ENCODE peak calls at places on chromosome 10, in seven cellular contexts. X, W, S, T, M, C and U are unnamed samples.

GRCh38 chr10:101291254-101292193 is 62.3 kb upstream of the LBX1 start:
- DNase-seq in X (peak; percentile 55), T (peak; percentile 63), M (no peak), W (no peak), S (peak; percentile 39), C (peak; percentile 36), U (no peak)

GRCh38 chr10:93753621-93754250 is 4.0 kb upstream of the LGI1 start:
- DNase-seq in S (no peak), M (no peak), T (no peak), C (no peak), X (no peak), W (no peak), U (no peak)

GRCh38 chr10:104304927-104305326 is 33.3 kb downstream of the ITPRIP start:
- DNase-seq in T (no peak), C (no peak), S (no peak), M (no peak), X (no peak), W (no peak), U (no peak)

GRCh38 chr10:35447693-35448407 is 111.5 kb downstream of the CCNY start:
- DNase-seq in C (peak; percentile 35), T (no peak), S (peak; percentile 91), X (no peak), M (no peak), W (peak; percentile 67), U (peak; percentile 4)

GRCh38 chr10:76333331-76333730 is 901.9 kb downstream of the LRMDA start:
- DNase-seq in M (no peak), T (no peak), C (no peak), S (no peak), X (no peak), W (no peak), U (no peak)

GRCh38 chr10:7956508-7956907 is 98.0 kb upstream of the GATA3 start:
- DNase-seq in T (no peak), X (no peak), C (no peak), S (peak; percentile 85), M (no peak), W (peak; percentile 57), U (no peak)

GRCh38 chr10:108362956-108363355 is 1198.5 kb upstream of the SORCS1 start:
- DNase-seq in X (no peak), T (no peak), C (no peak), S (no peak), M (no peak), W (no peak), U (no peak)

GRCh38 chr10:121526801-121527221 is 71.4 kb downstream of the FGFR2 start:
- DNase-seq in M (no peak), C (no peak), X (no peak), W (no peak), T (no peak), S (no peak), U (no peak)

GRCh38 chr10:72265925-72266865 is 7.5 kb upstream of the DDIT4 start:
- DNase-seq in X (no peak), C (no peak), S (no peak), T (no peak), W (no peak), M (no peak), U (no peak)

GRCh38 chr10:10785627-10786333 is 231.9 kb upstream of the CELF2 start:
- DNase-seq in X (no peak), C (no peak), W (peak; percentile 27), M (no peak), T (no peak), S (peak; percentile 83), U (no peak)

GRCh38 chr10:124681091-124681490 is 63.1 kb downstream of the FAM53B start:
- DNase-seq in W (no peak), M (no peak), S (no peak), C (no peak), X (peak; percentile 7), T (no peak), U (no peak)

GRCh38 chr10:71260622-71261325 is 48.4 kb downstream of the UNC5B start:
- DNase-seq in W (peak; percentile 78), M (no peak), C (no peak), T (peak; percentile 52), X (no peak), S (peak; percentile 95), U (no peak)

GRCh38 chr10:61863981-61864380 is 37.5 kb upstream of the ARID5B start:
- DNase-seq in W (no peak), T (no peak), S (no peak), C (no peak), X (no peak), M (no peak), U (no peak)

GRCh38 chr10:24385776-24386175 is 176.8 kb downstream of the KIAA1217 start:
- DNase-seq in M (no peak), W (peak; percentile 57), T (no peak), S (peak; percentile 92), C (no peak), X (no peak), U (no peak)

GRCh38 chr10:16184911-16185310 is 251.9 kb upstream of the PTER start:
- DNase-seq in T (no peak), X (no peak), C (no peak), W (no peak), M (no peak), S (no peak), U (no peak)

GRCh38 chr10:14684363-14684762 is 90.3 kb downstream of the FAM107B start:
- DNase-seq in X (no peak), C (no peak), W (no peak), T (no peak), M (no peak), S (peak; percentile 42), U (no peak)

DNA sequence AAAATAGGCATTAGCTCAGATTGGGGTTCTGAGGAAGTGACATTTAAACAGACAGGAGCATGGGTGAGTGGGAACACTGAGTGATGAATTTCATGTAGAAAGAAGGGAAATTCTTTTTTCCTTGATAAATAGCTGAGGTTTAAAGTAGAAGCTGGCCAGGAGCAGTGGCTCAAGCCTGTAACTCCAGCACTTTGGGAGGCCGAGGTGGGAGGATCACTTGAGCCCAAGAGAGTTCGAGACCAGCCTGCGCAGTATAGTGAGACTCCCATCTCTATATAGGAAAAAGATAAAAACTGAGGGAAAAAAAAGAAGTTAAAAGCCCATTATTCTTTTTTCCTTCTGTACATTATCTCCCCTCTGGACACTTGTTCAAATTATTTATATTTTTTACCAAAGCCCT is 9.1 kb downstream of the HNRNPF start:
- DNase-seq in X (no peak), S (no peak), W (no peak), T (no peak), M (no peak), C (no peak), U (no peak)
- H3K27ac ChIP-seq in X (peak overlapping the region; percentile 98), S (no peak overlapping the region), W (no peak overlapping the region), T (no peak overlapping the region), M (peak overlapping the region; percentile 13), C (no peak overlapping the region), U (peak overlapping the region; percentile 95)

GRCh38 chr10:33329178-33329577 is 5.3 kb downstream of the NRP1 start:
- DNase-seq in M (no peak), C (no peak), X (no peak), T (no peak), S (no peak), W (no peak), U (no peak)

GRCh38 chr10:33328253-33328652 is 6.2 kb downstream of the NRP1 start:
- DNase-seq in X (no peak), S (no peak), W (no peak), M (no peak), T (no peak), C (no peak), U (no peak)

GRCh38 chr10:33326897-33327296 is 7.6 kb downstream of the NRP1 start:
- DNase-seq in C (no peak), W (no peak), X (no peak), T (no peak), M (no peak), S (peak; percentile 36), U (no peak)

GRCh38 chr10:33325929-33326328 is 8.5 kb downstream of the NRP1 start:
- DNase-seq in S (no peak), W (no peak), T (no peak), X (no peak), C (no peak), M (no peak), U (no peak)

DNA sequence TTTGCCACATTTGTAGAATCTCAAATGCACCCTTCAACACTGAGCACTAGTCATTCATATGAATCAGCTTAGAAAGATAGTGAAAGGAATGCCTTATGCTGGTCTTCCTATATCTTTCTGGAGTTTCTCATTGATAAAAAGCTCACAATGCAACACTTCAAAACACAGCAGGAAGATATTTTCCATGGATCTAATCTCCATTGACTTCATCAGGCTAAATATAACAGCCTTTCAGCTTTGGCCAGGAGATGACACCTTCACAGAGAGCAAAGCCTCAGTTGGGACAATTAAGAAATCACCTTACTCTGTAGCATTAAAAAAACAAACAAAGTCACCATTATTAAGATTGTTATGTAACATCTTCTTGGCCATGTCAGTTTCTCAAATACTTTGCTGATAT is 6.7 kb downstream of the NRP1 start:
- DNase-seq in M (no peak), T (no peak), S (peak; percentile 38), C (no peak), W (no peak), X (no peak), U (no peak)
- H3K4me3 ChIP-seq in M (no peak overlapping the region), T (peak overlapping the region; percentile 82), S (peak overlapping the region; percentile 4), C (no peak overlapping the region), W (no peak overlapping the region), X (no peak overlapping the region), U (no peak overlapping the region)

GRCh38 chr10:17989908-17990767 is 38.4 kb downstream of the SLC39A12 start:
- DNase-seq in W (peak; percentile 84), S (peak; percentile 45), T (no peak), M (no peak), C (no peak), X (no peak), U (no peak)
- H3K27ac ChIP-seq in W (no peak overlapping the region), S (no peak overlapping the region), T (no peak overlapping the region), M (no peak overlapping the region), C (no peak overlapping the region), X (no peak overlapping the region), U (no peak overlapping the region)

GRCh38 chr10:60282771-60283353 is 106.8 kb downstream of the ANK3 start:
- DNase-seq in S (peak; percentile 38), T (no peak), W (peak; percentile 58), M (no peak), X (no peak), C (no peak), U (no peak)
- H3K4me3 ChIP-seq in S (no peak overlapping the region), T (no peak overlapping the region), W (no peak overlapping the region), M (no peak overlapping the region), X (no peak overlapping the region), C (no peak overlapping the region), U (no peak overlapping the region)

GRCh38 chr10:114682532-114682931 is 24.5 kb upstream of the ABLIM1 start:
- DNase-seq in T (no peak), S (peak; percentile 27), C (no peak), X (no peak), W (no peak), M (no peak), U (no peak)
- H3K27ac ChIP-seq in T (peak overlapping the region; percentile 91), S (no peak overlapping the region), C (peak overlapping the region; percentile 19), X (peak overlapping the region; percentile 98), W (no peak overlapping the region), M (peak overlapping the region; percentile 84), U (no peak overlapping the region)

GRCh38 chr10:3106908-3107425 is 39.6 kb downstream of the PFKP start:
- DNase-seq in X (no peak), S (peak; percentile 32), C (no peak), M (no peak), W (no peak), T (no peak), U (no peak)
- H3K4me3 ChIP-seq in X (no peak overlapping the region), S (no peak overlapping the region), C (no peak overlapping the region), M (no peak overlapping the region), W (peak overlapping the region; percentile 30), T (peak overlapping the region; percentile 3), U (no peak overlapping the region)